ENCODE peak calls at places on chromosomes 11 and 22, in nine cellular contexts. T is IMR-90; G is HTR-8/SVneo; A is AG09309; F is stomach; R is cerebellar nuclear complex; L is ACHN; E is iris pigment epithelial cell; V is activated CD4-positive, CD25-positive, alpha-beta regulatory T cell. K is an unnamed sample.
A peak's percentile ranks its signal among the peaks of the same experiment; 100 is the strongest.

GRCh38 chr22:38505595-38506117 is 455 bp downstream of the DDX17 start:
- DNase-seq in T (peak; percentile 46), G (no peak), A (no peak), F (peak; percentile 79), R (no peak), L (peak; percentile 50), E (peak; percentile 54), V (peak; percentile 60), K (peak; percentile 84)

GRCh38 chr11:122853261-122853660 is 15.0 kb downstream of the CRTAM start:
- DNase-seq in T (peak; percentile 25), G (no peak), A (peak; percentile 52), F (no peak), R (no peak), L (no peak), E (no peak), V (no peak), K (no peak)

GRCh38 chr11:19953342-19953741 is 206.9 kb downstream of the DBX1 start:
- DNase-seq in T (peak; percentile 81), G (no peak), A (no peak), F (no peak), R (no peak), L (peak; percentile 75), E (peak; percentile 46), V (no peak), K (no peak)

GRCh38 chr22:27810566-27810965 is 9.0 kb upstream of the MN1 start:
- DNase-seq in T (peak; percentile 68), G (no peak), A (peak; percentile 18), F (peak; percentile 73), R (no peak), L (no peak), E (no peak), V (no peak), K (peak; percentile 84)

GRCh38 chr11:64349404-64349803 is 9.4 kb downstream of the CCDC88B start:
- DNase-seq in T (no peak), G (no peak), A (no peak), F (no peak), R (no peak), L (no peak), E (no peak), V (no peak), K (no peak)

GRCh38 chr22:24155597-24156145 is 25.6 kb upstream of the SUSD2 start:
- DNase-seq in T (peak; percentile 65), G (peak; percentile 46), A (no peak), F (peak; percentile 84), R (no peak), L (peak; percentile 58), E (peak; percentile 79), V (peak; percentile 41), K (peak; percentile 86)

GRCh38 chr11:61700221-61700620 is 20.0 kb downstream of the DAGLA start:
- DNase-seq in T (peak; percentile 51), G (peak; percentile 71), A (no peak), F (peak; percentile 83), R (no peak), L (peak; percentile 86), E (peak; percentile 80), V (no peak), K (no peak)

GRCh38 chr11:43123443-43123842 is 188.4 kb upstream of the API5 start:
- DNase-seq in T (no peak), G (no peak), A (no peak), F (no peak), R (no peak), L (no peak), E (no peak), V (no peak), K (no peak)

GRCh38 chr11:17384002-17384511 is 4.4 kb downstream of the KCNJ11 start:
- DNase-seq in T (peak; percentile 79), G (peak; percentile 74), A (peak; percentile 31), F (peak; percentile 84), R (peak; percentile 65), L (peak; percentile 71), E (peak; percentile 77), V (peak; percentile 65), K (peak; percentile 79)

GRCh38 chr11:80595011-80595410 is 1154.2 kb upstream of the TENM4 start:
- DNase-seq in T (peak; percentile 68), G (no peak), A (no peak), F (no peak), R (no peak), L (peak; percentile 1), E (peak; percentile 59), V (no peak), K (no peak)

GRCh38 chr11:74278103-74278502 is 33.3 kb downstream of the P4HA3 start:
- DNase-seq in T (no peak), G (no peak), A (no peak), F (no peak), R (no peak), L (no peak), E (no peak), V (no peak), K (no peak)

GRCh38 chr11:65438257-65439151 is 15.9 kb downstream of the NEAT1 start:
- DNase-seq in T (peak; percentile 40), G (no peak), A (no peak), F (no peak), R (no peak), L (peak; percentile 7), E (peak; percentile 18), V (no peak), K (no peak)

GRCh38 chr11:75582935-75583709 is 21.1 kb downstream of the SERPINH1 start:
- DNase-seq in T (peak; percentile 66), G (peak; percentile 76), A (no peak), F (peak; percentile 46), R (no peak), L (peak; percentile 80), E (peak; percentile 69), V (peak; percentile 54), K (peak; percentile 89)

GRCh38 chr11:1126935-1127663 is 30.7 kb upstream of the MUC5AC start:
- DNase-seq in T (no peak), G (no peak), A (no peak), F (peak; percentile 24), R (no peak), L (no peak), E (no peak), V (no peak), K (no peak)

GRCh38 chr11:45852712-45853101 is 5.4 kb downstream of the CRY2 start:
- DNase-seq in T (no peak), G (no peak), A (no peak), F (no peak), R (no peak), L (no peak), E (no peak), V (no peak), K (no peak)

GRCh38 chr22:23305321-23305910 is 125.1 kb downstream of the BCR start:
- DNase-seq in T (peak; percentile 80), G (peak; percentile 22), A (peak; percentile 13), F (no peak), R (no peak), L (peak; percentile 6), E (peak; percentile 57), V (no peak), K (no peak)

GRCh38 chr11:35064114-35064800 is 74.7 kb upstream of the CD44 start:
- DNase-seq in T (peak; percentile 59), G (no peak), A (peak; percentile 75), F (no peak), R (no peak), L (no peak), E (peak; percentile 35), V (no peak), K (no peak)

GRCh38 chr22:46501701-46502100 is 35.7 kb downstream of the CELSR1 start:
- DNase-seq in T (peak; percentile 76), G (peak; percentile 60), A (no peak), F (no peak), R (no peak), L (peak; percentile 59), E (peak; percentile 68), V (no peak), K (no peak)

GRCh38 chr11:122045181-122045586 is 70.8 kb downstream of the BLID start:
- DNase-seq in T (peak; percentile 92), G (peak; percentile 59), A (peak; percentile 55), F (no peak), R (no peak), L (no peak), E (peak; percentile 90), V (no peak), K (no peak)

GRCh38 chr22:31272522-31273446 is 19.5 kb downstream of the PIK3IP1 start:
- DNase-seq in T (peak; percentile 67), G (peak; percentile 56), A (no peak), F (peak; percentile 58), R (no peak), L (peak; percentile 71), E (peak; percentile 56), V (peak; percentile 44), K (peak; percentile 70)

GRCh38 chr11:7143908-7144307 is 55.1 kb downstream of the RBMXL2 start:
- DNase-seq in T (peak; percentile 2), G (no peak), A (peak; percentile 1), F (no peak), R (no peak), L (peak; percentile 10), E (peak; percentile 21), V (no peak), K (no peak)

GRCh38 chr11:32838505-32839274 is 9.0 kb downstream of the PRRG4 start:
- DNase-seq in T (no peak), G (no peak), A (no peak), F (no peak), R (no peak), L (no peak), E (peak; percentile 66), V (no peak), K (no peak)

GRCh38 chr22:49415219-49415951 is 412.3 kb downstream of the BRD1 start:
- DNase-seq in T (no peak), G (no peak), A (no peak), F (no peak), R (no peak), L (no peak), E (no peak), V (no peak), K (no peak)

GRCh38 chr22:50521710-50522109 is 3.7 kb downstream of the SCO2 start:
- DNase-seq in T (no peak), G (no peak), A (no peak), F (no peak), R (no peak), L (no peak), E (no peak), V (no peak), K (no peak)

GRCh38 chr22:31393890-31394289 is 5.5 kb upstream of the DRG1 start:
- DNase-seq in T (no peak), G (no peak), A (no peak), F (no peak), R (no peak), L (no peak), E (no peak), V (no peak), K (no peak)

GRCh38 chr11:134120143-134120850 is 51.4 kb downstream of the JAM3 start:
- DNase-seq in T (peak; percentile 97), G (no peak), A (peak; percentile 86), F (peak; percentile 35), R (no peak), L (no peak), E (peak; percentile 97), V (no peak), K (peak; percentile 70)

GRCh38 chr22:24236656-24237055 is 8.2 kb downstream of the GGT5 start:
- DNase-seq in T (no peak), G (no peak), A (peak; percentile 13), F (no peak), R (no peak), L (no peak), E (no peak), V (no peak), K (no peak)

GRCh38 chr22:31652911-31653684 is 8.9 kb downstream of the PISD start:
- DNase-seq in T (no peak), G (no peak), A (no peak), F (no peak), R (no peak), L (peak; percentile 50), E (no peak), V (no peak), K (no peak)

GRCh38 chr11:35822815-35823495 is 120.9 kb upstream of the LDLRAD3 start:
- DNase-seq in T (peak; percentile 13), G (no peak), A (no peak), F (no peak), R (no peak), L (no peak), E (peak; percentile 24), V (no peak), K (no peak)

GRCh38 chr22:19522190-19522880 is 1.9 kb downstream of the CLDN5 start:
- DNase-seq in T (no peak), G (no peak), A (no peak), F (no peak), R (no peak), L (no peak), E (no peak), V (no peak), K (no peak)

GRCh38 chr11:134882141-134882540 is 470.1 kb upstream of the B3GAT1 start:
- DNase-seq in T (no peak), G (no peak), A (no peak), F (no peak), R (no peak), L (no peak), E (no peak), V (no peak), K (no peak)

K was measured in ovary.